ENCODE peak calls at places on chromosomes 6 and 20, in seven cellular contexts. N is NAMALWA, T is iPS DF 6.9, A is lung, V is fibroblast of lung, S is HS-5, D is GM23338. B is an unnamed sample.

GRCh38 chr6:108589244-108589730 is 28.6 kb downstream of the FOXO3 start:
- DNase-seq in N (peak), T (peak), A (peak), V (peak), S (no peak), D (peak), B (peak)

GRCh38 chr20:2210646-2211556 is 84.9 kb upstream of the TGM3 start:
- DNase-seq in N (peak), T (no peak), A (peak), V (peak), S (peak), D (peak), B (no peak)

GRCh38 chr6:87791485-87791884 is 89.5 kb upstream of the AKIRIN2 start:
- DNase-seq in N (no peak), T (no peak), A (no peak), V (no peak), S (no peak), D (no peak), B (no peak)

GRCh38 chr6:52157301-52157930 is 28.8 kb upstream of the IL17A start:
- DNase-seq in N (no peak), T (no peak), A (no peak), V (peak), S (peak), D (no peak), B (no peak)

GRCh38 chr6:117740605-117741004 is 65.3 kb downstream of the NUS1 start:
- DNase-seq in N (no peak), T (no peak), A (no peak), V (no peak), S (no peak), D (no peak), B (no peak)

GRCh38 chr6:169529931-169530761 is 171.7 kb downstream of the WDR27 start:
- DNase-seq in N (no peak), T (no peak), A (peak), V (peak), S (peak), D (no peak), B (no peak)

GRCh38 chr6:90195094-90195793 is 101.4 kb downstream of the BACH2 start:
- DNase-seq in N (no peak), T (no peak), A (no peak), V (no peak), S (no peak), D (no peak), B (no peak)

GRCh38 chr6:113564401-113565161 is 292.6 kb upstream of the MARCKS start:
- DNase-seq in N (peak), T (peak), A (peak), V (peak), S (no peak), D (peak), B (peak)

GRCh38 chr20:61449916-61450315 is 197.9 kb downstream of the CDH4 start:
- DNase-seq in N (no peak), T (no peak), A (no peak), V (no peak), S (no peak), D (no peak), B (no peak)

GRCh38 chr6:6801635-6802218 is 213.2 kb downstream of the LY86 start:
- DNase-seq in N (no peak), T (no peak), A (peak), V (no peak), S (no peak), D (no peak), B (no peak)

GRCh38 chr6:162907876-162908481 is 180.2 kb downstream of the PACRG start:
- DNase-seq in N (peak), T (peak), A (no peak), V (peak), S (peak), D (peak), B (peak)

GRCh38 chr20:5526516-5526915 is 209.8 kb upstream of the PROKR2 start:
- DNase-seq in N (no peak), T (no peak), A (no peak), V (no peak), S (no peak), D (peak), B (no peak)

GRCh38 chr20:3218307-3218988 is 9.2 kb downstream of the ITPA start:
- DNase-seq in N (peak), T (no peak), A (peak), V (no peak), S (no peak), D (peak), B (no peak)

GRCh38 chr6:93013054-93013453 is 406.3 kb downstream of the EPHA7 start:
- DNase-seq in N (no peak), T (no peak), A (no peak), V (no peak), S (no peak), D (no peak), B (no peak)

GRCh38 chr6:109979033-109979921 is 1.2 kb downstream of the GPR6 start:
- DNase-seq in N (no peak), T (no peak), A (no peak), V (no peak), S (no peak), D (peak), B (no peak)

GRCh38 chr6:35181933-35182612 is 31.7 kb upstream of the SCUBE3 start:
- DNase-seq in N (no peak), T (no peak), A (peak), V (peak), S (no peak), D (peak), B (peak)

B was measured in foreskin melanocyte.